ENCODE peak calls at places on chromosomes 7 and 10, in six cellular contexts. One of them, this sample, is unnamed.

GRCh38 chr7:75945297-75946168 is 30.6 kb downstream of the POR start:
- DNase-seq in NT2/D1: no peak
- DNase-seq in coronary artery: no peak
- DNase-seq in cardiac muscle cell: peak
- DNase-seq in SHP77 treated with DMSO at 0.1 percent for 48 hours: no peak
- DNase-seq in substantia nigra: no peak
- DNase-seq in this sample: peak

GRCh38 chr10:70132098-70133029 is at the start of gene AIFM2:
- DNase-seq in NT2/D1: peak
- DNase-seq in coronary artery: peak
- DNase-seq in cardiac muscle cell: peak
- DNase-seq in SHP77 treated with DMSO at 0.1 percent for 48 hours: no peak
- DNase-seq in substantia nigra: no peak
- DNase-seq in this sample: peak

GRCh38 chr7:84112771-84113170 is 81.8 kb downstream of the SEMA3A start:
- DNase-seq in NT2/D1: no peak
- DNase-seq in coronary artery: no peak
- DNase-seq in cardiac muscle cell: no peak
- DNase-seq in SHP77 treated with DMSO at 0.1 percent for 48 hours: no peak
- DNase-seq in substantia nigra: no peak
- DNase-seq in this sample: peak

GRCh38 chr7:25456467-25457171 is 228.3 kb upstream of the NPVF start:
- DNase-seq in NT2/D1: no peak
- DNase-seq in coronary artery: no peak
- DNase-seq in cardiac muscle cell: peak
- DNase-seq in SHP77 treated with DMSO at 0.1 percent for 48 hours: no peak
- DNase-seq in substantia nigra: no peak
- DNase-seq in this sample: no peak

GRCh38 chr7:101239191-101239950 is 1.8 kb upstream of the CLDN15 start:
- DNase-seq in NT2/D1: no peak
- DNase-seq in coronary artery: no peak
- DNase-seq in cardiac muscle cell: no peak
- DNase-seq in SHP77 treated with DMSO at 0.1 percent for 48 hours: no peak
- DNase-seq in substantia nigra: no peak
- DNase-seq in this sample: no peak

GRCh38 chr10:102599565-102600327 is 44.5 kb upstream of the TRIM8 start:
- DNase-seq in NT2/D1: no peak
- DNase-seq in coronary artery: no peak
- DNase-seq in cardiac muscle cell: peak
- DNase-seq in SHP77 treated with DMSO at 0.1 percent for 48 hours: no peak
- DNase-seq in substantia nigra: no peak
- DNase-seq in this sample: peak

GRCh38 chr7:47458057-47458456 is 123.9 kb downstream of the TNS3 start:
- DNase-seq in NT2/D1: no peak
- DNase-seq in coronary artery: no peak
- DNase-seq in cardiac muscle cell: peak
- DNase-seq in SHP77 treated with DMSO at 0.1 percent for 48 hours: no peak
- DNase-seq in substantia nigra: no peak
- DNase-seq in this sample: peak

GRCh38 chr10:53122265-53122664 is 349.7 kb upstream of the MBL2 start:
- DNase-seq in NT2/D1: no peak
- DNase-seq in coronary artery: no peak
- DNase-seq in cardiac muscle cell: no peak
- DNase-seq in SHP77 treated with DMSO at 0.1 percent for 48 hours: no peak
- DNase-seq in substantia nigra: no peak
- DNase-seq in this sample: no peak

GRCh38 chr7:142795339-142795863 is 24.6 kb downstream of the PRSS2 start:
- DNase-seq in NT2/D1: peak
- DNase-seq in coronary artery: peak
- DNase-seq in cardiac muscle cell: no peak
- DNase-seq in SHP77 treated with DMSO at 0.1 percent for 48 hours: no peak
- DNase-seq in substantia nigra: no peak
- DNase-seq in this sample: no peak

GRCh38 chr7:29276806-29277205 is 82.2 kb downstream of the CHN2 start:
- DNase-seq in NT2/D1: no peak
- DNase-seq in coronary artery: no peak
- DNase-seq in cardiac muscle cell: no peak
- DNase-seq in SHP77 treated with DMSO at 0.1 percent for 48 hours: no peak
- DNase-seq in substantia nigra: no peak
- DNase-seq in this sample: no peak

GRCh38 chr10:132486539-132487121 is 51.0 kb upstream of the INPP5A start:
- DNase-seq in NT2/D1: no peak
- DNase-seq in coronary artery: no peak
- DNase-seq in cardiac muscle cell: no peak
- DNase-seq in SHP77 treated with DMSO at 0.1 percent for 48 hours: no peak
- DNase-seq in substantia nigra: no peak
- DNase-seq in this sample: no peak

GRCh38 chr10:31961675-31962074 is 33.0 kb upstream of the ARHGAP12 start:
- DNase-seq in NT2/D1: no peak
- DNase-seq in coronary artery: no peak
- DNase-seq in cardiac muscle cell: peak
- DNase-seq in SHP77 treated with DMSO at 0.1 percent for 48 hours: no peak
- DNase-seq in substantia nigra: no peak
- DNase-seq in this sample: peak

GRCh38 chr10:23141995-23142394 is 46.6 kb downstream of the MSRB2 start:
- DNase-seq in NT2/D1: no peak
- DNase-seq in coronary artery: no peak
- DNase-seq in cardiac muscle cell: no peak
- DNase-seq in SHP77 treated with DMSO at 0.1 percent for 48 hours: no peak
- DNase-seq in substantia nigra: no peak
- DNase-seq in this sample: no peak

GRCh38 chr10:87661861-87662785 is 2.4 kb downstream of the PAPSS2 start:
- DNase-seq in NT2/D1: no peak
- DNase-seq in coronary artery: no peak
- DNase-seq in cardiac muscle cell: peak
- DNase-seq in SHP77 treated with DMSO at 0.1 percent for 48 hours: no peak
- DNase-seq in substantia nigra: no peak
- DNase-seq in this sample: peak

GRCh38 chr10:78515037-78515872 is 481.6 kb downstream of the RPS24 start:
- DNase-seq in NT2/D1: no peak
- DNase-seq in coronary artery: peak
- DNase-seq in cardiac muscle cell: peak
- DNase-seq in SHP77 treated with DMSO at 0.1 percent for 48 hours: no peak
- DNase-seq in substantia nigra: no peak
- DNase-seq in this sample: peak

GRCh38 chr7:117217636-117218035 is 105.2 kb downstream of the WNT2 start:
- DNase-seq in NT2/D1: no peak
- DNase-seq in coronary artery: no peak
- DNase-seq in cardiac muscle cell: peak
- DNase-seq in SHP77 treated with DMSO at 0.1 percent for 48 hours: no peak
- DNase-seq in substantia nigra: no peak
- DNase-seq in this sample: peak

GRCh38 chr7:25860206-25860881 is 291.7 kb upstream of the NFE2L3 start:
- DNase-seq in NT2/D1: no peak
- DNase-seq in coronary artery: no peak
- DNase-seq in cardiac muscle cell: no peak
- DNase-seq in SHP77 treated with DMSO at 0.1 percent for 48 hours: no peak
- DNase-seq in substantia nigra: no peak
- DNase-seq in this sample: no peak

GRCh38 chr7:128404143-128404681 is 5.6 kb downstream of the IMPDH1 start:
- DNase-seq in NT2/D1: no peak
- DNase-seq in coronary artery: no peak
- DNase-seq in cardiac muscle cell: no peak
- DNase-seq in SHP77 treated with DMSO at 0.1 percent for 48 hours: no peak
- DNase-seq in substantia nigra: no peak
- DNase-seq in this sample: no peak

GRCh38 chr10:45198596-45199379 is 116.6 kb downstream of the OR13A1 start:
- DNase-seq in NT2/D1: no peak
- DNase-seq in coronary artery: no peak
- DNase-seq in cardiac muscle cell: no peak
- DNase-seq in SHP77 treated with DMSO at 0.1 percent for 48 hours: no peak
- DNase-seq in substantia nigra: no peak
- DNase-seq in this sample: no peak

GRCh38 chr10:91350651-91351081 is 59.5 kb upstream of the HECTD2 start:
- DNase-seq in NT2/D1: no peak
- DNase-seq in coronary artery: no peak
- DNase-seq in cardiac muscle cell: peak
- DNase-seq in SHP77 treated with DMSO at 0.1 percent for 48 hours: no peak
- DNase-seq in substantia nigra: no peak
- DNase-seq in this sample: peak